ENCODE peak calls at places on chromosomes 4 and X, in seven cellular contexts. One of them, this sample, is unnamed.

GRCh38 chrX:19867411-19867732 is 20.0 kb downstream of the SH3KBP1 start:
- DNase-seq in AG10803: peak
- DNase-seq in mucosa of descending colon: no peak
- DNase-seq in body of pancreas: no peak
- DNase-seq in HepG2: no peak
- DNase-seq in GM12878: no peak
- DNase-seq in endothelial cell: no peak
- DNase-seq in this sample: no peak

GRCh38 chrX:64976673-64977040 is 407 bp upstream of the ZC4H2 start:
- DNase-seq in AG10803: no peak
- DNase-seq in mucosa of descending colon: no peak
- DNase-seq in body of pancreas: no peak
- DNase-seq in HepG2: no peak
- DNase-seq in GM12878: no peak
- DNase-seq in endothelial cell: no peak
- DNase-seq in this sample: no peak

GRCh38 chr4:102390438-102390837 is 45.2 kb upstream of the SLC39A8 start:
- DNase-seq in AG10803: no peak
- DNase-seq in mucosa of descending colon: no peak
- DNase-seq in body of pancreas: no peak
- DNase-seq in HepG2: no peak
- DNase-seq in GM12878: peak
- DNase-seq in endothelial cell: no peak
- DNase-seq in this sample: peak

GRCh38 chr4:82431026-82431745 is 796 bp downstream of the ENOPH1 start:
- DNase-seq in AG10803: peak
- DNase-seq in mucosa of descending colon: peak
- DNase-seq in body of pancreas: peak
- DNase-seq in HepG2: no peak
- DNase-seq in GM12878: no peak
- DNase-seq in endothelial cell: no peak
- DNase-seq in this sample: peak

GRCh38 chrX:45758738-45759397 is 558.2 kb upstream of the DIPK2B start:
- DNase-seq in AG10803: peak
- DNase-seq in mucosa of descending colon: no peak
- DNase-seq in body of pancreas: no peak
- DNase-seq in HepG2: no peak
- DNase-seq in GM12878: peak
- DNase-seq in endothelial cell: no peak
- DNase-seq in this sample: no peak

GRCh38 chr4:159776915-159777314 is 674.0 kb downstream of the RAPGEF2 start:
- DNase-seq in AG10803: no peak
- DNase-seq in mucosa of descending colon: no peak
- DNase-seq in body of pancreas: no peak
- DNase-seq in HepG2: no peak
- DNase-seq in GM12878: no peak
- DNase-seq in endothelial cell: no peak
- DNase-seq in this sample: no peak

GRCh38 chrX:77788050-77788449 is 2.0 kb upstream of the ATRX start:
- DNase-seq in AG10803: peak
- DNase-seq in mucosa of descending colon: no peak
- DNase-seq in body of pancreas: peak
- DNase-seq in HepG2: peak
- DNase-seq in GM12878: no peak
- DNase-seq in endothelial cell: no peak
- DNase-seq in this sample: no peak

GRCh38 chr4:128916832-128917231 is 107.3 kb downstream of the JADE1 start:
- DNase-seq in AG10803: no peak
- DNase-seq in mucosa of descending colon: no peak
- DNase-seq in body of pancreas: peak
- DNase-seq in HepG2: no peak
- DNase-seq in GM12878: peak
- DNase-seq in endothelial cell: no peak
- DNase-seq in this sample: peak

GRCh38 chr4:184427093-184427492 is 47.3 kb downstream of the IRF2 start:
- DNase-seq in AG10803: no peak
- DNase-seq in mucosa of descending colon: no peak
- DNase-seq in body of pancreas: no peak
- DNase-seq in HepG2: no peak
- DNase-seq in GM12878: no peak
- DNase-seq in endothelial cell: no peak
- DNase-seq in this sample: no peak

GRCh38 chrX:12949927-12950656 is 24.8 kb upstream of the TMSB4X start:
- DNase-seq in AG10803: peak
- DNase-seq in mucosa of descending colon: peak
- DNase-seq in body of pancreas: peak
- DNase-seq in HepG2: no peak
- DNase-seq in GM12878: peak
- DNase-seq in endothelial cell: no peak
- DNase-seq in this sample: peak

GRCh38 chr4:116217781-116218180 is 867.6 kb downstream of the TRAM1L1 start:
- DNase-seq in AG10803: no peak
- DNase-seq in mucosa of descending colon: no peak
- DNase-seq in body of pancreas: no peak
- DNase-seq in HepG2: no peak
- DNase-seq in GM12878: no peak
- DNase-seq in endothelial cell: no peak
- DNase-seq in this sample: no peak

GRCh38 chr4:184596044-184596616 is 53.1 kb downstream of the CASP3 start:
- DNase-seq in AG10803: no peak
- DNase-seq in mucosa of descending colon: no peak
- DNase-seq in body of pancreas: no peak
- DNase-seq in HepG2: no peak
- DNase-seq in GM12878: no peak
- DNase-seq in endothelial cell: no peak
- DNase-seq in this sample: no peak

GRCh38 chr4:179307297-179308136 is 1865.3 kb upstream of the AGA start:
- DNase-seq in AG10803: peak
- DNase-seq in mucosa of descending colon: no peak
- DNase-seq in body of pancreas: peak
- DNase-seq in HepG2: peak
- DNase-seq in GM12878: peak
- DNase-seq in endothelial cell: peak
- DNase-seq in this sample: peak
- TF ChIP-seq CTCF in AG10803: peak
- TF ChIP-seq CTCF in mucosa of descending colon: no peak
- TF ChIP-seq CTCF in body of pancreas: peak
- TF ChIP-seq CTCF in HepG2: peak
- TF ChIP-seq CTCF in GM12878: peak
- TF ChIP-seq CTCF in endothelial cell: peak
- TF ChIP-seq CTCF in this sample: peak

GRCh38 chr4:124515591-124515990 is 196.9 kb downstream of the ANKRD50 start:
- DNase-seq in AG10803: no peak
- DNase-seq in mucosa of descending colon: no peak
- DNase-seq in body of pancreas: no peak
- DNase-seq in HepG2: no peak
- DNase-seq in GM12878: no peak
- DNase-seq in endothelial cell: no peak
- DNase-seq in this sample: no peak
- TF ChIP-seq CTCF in AG10803: no peak
- TF ChIP-seq CTCF in mucosa of descending colon: no peak
- TF ChIP-seq CTCF in body of pancreas: no peak
- TF ChIP-seq CTCF in HepG2: no peak
- TF ChIP-seq CTCF in GM12878: no peak
- TF ChIP-seq CTCF in endothelial cell: no peak
- TF ChIP-seq CTCF in this sample: no peak

DNA sequence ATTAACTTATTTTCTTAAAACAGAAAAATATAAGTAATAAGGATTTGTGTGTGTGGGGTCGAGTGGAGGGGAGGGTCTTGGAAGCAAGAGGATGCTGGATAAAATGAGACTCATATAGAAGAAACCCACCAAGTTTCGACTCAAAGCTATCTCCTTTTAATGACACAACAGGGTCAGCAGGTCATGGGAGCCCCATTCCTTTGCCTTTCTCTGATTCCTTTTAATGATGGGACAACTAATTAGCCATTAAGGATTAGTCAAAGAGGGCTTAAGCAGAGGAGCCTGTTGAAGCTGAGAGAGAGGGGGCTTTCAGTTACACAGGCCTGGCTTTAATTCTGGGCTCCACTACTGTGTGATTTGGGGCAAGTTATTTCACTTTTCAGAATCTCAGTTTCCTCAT is 102.8 kb downstream of the GPR50 start:
- DNase-seq in AG10803: no peak
- DNase-seq in mucosa of descending colon: no peak
- DNase-seq in body of pancreas: no peak
- DNase-seq in HepG2: no peak
- DNase-seq in GM12878: no peak
- DNase-seq in endothelial cell: no peak
- DNase-seq in this sample: no peak
- TF ChIP-seq CTCF in AG10803: no peak
- TF ChIP-seq CTCF in mucosa of descending colon: no peak
- TF ChIP-seq CTCF in body of pancreas: no peak
- TF ChIP-seq CTCF in HepG2: no peak
- TF ChIP-seq CTCF in GM12878: no peak
- TF ChIP-seq CTCF in endothelial cell: no peak
- TF ChIP-seq CTCF in this sample: no peak

GRCh38 chrX:17065100-17065499 is 118.6 kb downstream of the REPS2 start:
- DNase-seq in AG10803: no peak
- DNase-seq in mucosa of descending colon: no peak
- DNase-seq in body of pancreas: no peak
- DNase-seq in HepG2: no peak
- DNase-seq in GM12878: no peak
- DNase-seq in endothelial cell: no peak
- DNase-seq in this sample: no peak
- TF ChIP-seq CTCF in AG10803: no peak
- TF ChIP-seq CTCF in mucosa of descending colon: no peak
- TF ChIP-seq CTCF in body of pancreas: no peak
- TF ChIP-seq CTCF in HepG2: no peak
- TF ChIP-seq CTCF in GM12878: no peak
- TF ChIP-seq CTCF in endothelial cell: no peak
- TF ChIP-seq CTCF in this sample: no peak

GRCh38 chr4:127732623-127733199 is 2.5 kb downstream of the SLC25A31 start:
- DNase-seq in AG10803: peak
- DNase-seq in mucosa of descending colon: no peak
- DNase-seq in body of pancreas: no peak
- DNase-seq in HepG2: peak
- DNase-seq in GM12878: peak
- DNase-seq in endothelial cell: no peak
- DNase-seq in this sample: peak
- TF ChIP-seq CTCF in AG10803: peak
- TF ChIP-seq CTCF in mucosa of descending colon: no peak
- TF ChIP-seq CTCF in body of pancreas: peak
- TF ChIP-seq CTCF in HepG2: peak
- TF ChIP-seq CTCF in GM12878: peak
- TF ChIP-seq CTCF in endothelial cell: peak
- TF ChIP-seq CTCF in this sample: peak

DNA sequence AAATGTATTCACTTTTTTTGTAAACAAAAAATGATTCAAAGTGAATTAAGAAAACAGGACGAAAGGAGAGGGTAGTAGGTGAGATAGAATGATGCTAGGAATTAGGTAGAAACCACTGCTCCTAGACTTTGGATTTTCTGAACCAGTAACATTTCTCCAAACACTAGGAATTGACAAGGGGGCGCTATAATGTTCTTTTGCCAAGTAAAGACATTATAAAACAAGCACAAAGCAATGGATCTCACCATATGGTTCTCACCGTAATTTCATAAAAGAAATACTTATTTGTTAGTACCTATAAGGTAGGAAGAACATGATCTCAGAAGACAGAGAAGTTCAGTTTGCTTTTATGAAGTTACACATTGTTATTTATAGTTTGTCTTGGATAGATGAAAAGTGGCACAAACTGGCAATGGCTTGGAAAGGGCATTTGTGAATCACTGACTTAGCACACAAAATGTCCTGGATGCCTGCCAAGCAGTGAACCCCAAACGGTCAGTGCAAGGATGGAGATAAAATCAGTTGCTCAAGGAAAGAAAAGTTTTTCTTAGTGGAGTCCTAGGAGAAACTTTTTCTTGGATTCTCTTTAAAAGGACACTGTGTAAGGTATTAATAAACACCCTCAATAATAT is 8.1 kb upstream of the TBC1D1 start:
- DNase-seq in AG10803: no peak
- DNase-seq in mucosa of descending colon: no peak
- DNase-seq in body of pancreas: no peak
- DNase-seq in HepG2: no peak
- DNase-seq in GM12878: no peak
- DNase-seq in endothelial cell: no peak
- DNase-seq in this sample: no peak
- TF ChIP-seq CTCF in AG10803: no peak
- TF ChIP-seq CTCF in mucosa of descending colon: no peak
- TF ChIP-seq CTCF in body of pancreas: no peak
- TF ChIP-seq CTCF in HepG2: no peak
- TF ChIP-seq CTCF in GM12878: no peak
- TF ChIP-seq CTCF in endothelial cell: no peak
- TF ChIP-seq CTCF in this sample: no peak

GRCh38 chrX:25034889-25035288 is 19.1 kb upstream of the ARX start:
- DNase-seq in AG10803: peak
- DNase-seq in mucosa of descending colon: no peak
- DNase-seq in body of pancreas: no peak
- DNase-seq in HepG2: peak
- DNase-seq in GM12878: no peak
- DNase-seq in endothelial cell: no peak
- DNase-seq in this sample: no peak
- TF ChIP-seq CTCF in AG10803: peak
- TF ChIP-seq CTCF in mucosa of descending colon: no peak
- TF ChIP-seq CTCF in body of pancreas: no peak
- TF ChIP-seq CTCF in HepG2: peak
- TF ChIP-seq CTCF in GM12878: no peak
- TF ChIP-seq CTCF in endothelial cell: no peak
- TF ChIP-seq CTCF in this sample: no peak

GRCh38 chrX:95762716-95763115 is 921.9 kb upstream of the DIAPH2 start:
- DNase-seq in AG10803: no peak
- DNase-seq in mucosa of descending colon: no peak
- DNase-seq in body of pancreas: no peak
- DNase-seq in HepG2: no peak
- DNase-seq in GM12878: no peak
- DNase-seq in endothelial cell: no peak
- DNase-seq in this sample: no peak
- TF ChIP-seq CTCF in AG10803: no peak
- TF ChIP-seq CTCF in mucosa of descending colon: no peak
- TF ChIP-seq CTCF in body of pancreas: no peak
- TF ChIP-seq CTCF in HepG2: no peak
- TF ChIP-seq CTCF in GM12878: peak
- TF ChIP-seq CTCF in endothelial cell: peak
- TF ChIP-seq CTCF in this sample: no peak

DNA sequence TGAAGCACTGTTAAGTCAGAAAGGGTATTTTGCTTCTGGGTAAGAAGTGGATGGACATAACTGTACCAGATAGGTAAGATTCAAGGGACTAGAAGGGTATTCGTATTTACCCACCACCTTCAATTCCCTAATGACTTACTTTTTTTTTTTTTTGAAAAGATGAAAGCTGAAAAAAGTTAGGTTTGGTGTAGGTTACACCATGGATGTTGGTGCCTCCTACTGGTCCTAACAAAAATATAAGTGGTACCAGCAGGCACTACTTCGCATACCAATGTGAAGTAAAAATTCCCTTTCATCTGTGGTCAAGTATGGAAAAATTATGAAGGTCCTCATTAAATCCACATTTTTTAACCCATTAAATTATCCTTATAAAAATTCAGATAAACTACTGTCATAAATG is 7.2 kb downstream of the ANKRD17 start:
- DNase-seq in AG10803: no peak
- DNase-seq in mucosa of descending colon: no peak
- DNase-seq in body of pancreas: no peak
- DNase-seq in HepG2: no peak
- DNase-seq in GM12878: no peak
- DNase-seq in endothelial cell: no peak
- DNase-seq in this sample: no peak
- TF ChIP-seq CTCF in AG10803: no peak
- TF ChIP-seq CTCF in mucosa of descending colon: no peak
- TF ChIP-seq CTCF in body of pancreas: no peak
- TF ChIP-seq CTCF in HepG2: peak
- TF ChIP-seq CTCF in GM12878: no peak
- TF ChIP-seq CTCF in endothelial cell: no peak
- TF ChIP-seq CTCF in this sample: no peak